ENCODE peak calls at places on chromosomes 4 and X, in five cellular contexts. L is fibroblast of lung, N is IMR-90, H is GM23338, I is mammary epithelial cell. V is an unnamed sample.

GRCh38 chr4:96347582-96347981 is 507.7 kb downstream of the PDHA2 start:
- DNase-seq in H (no peak), L (no peak), N (no peak), I (peak), V (no peak)

GRCh38 chr4:83771113-83771705 is 235.3 kb downstream of the GPAT3 start:
- DNase-seq in N (peak), H (peak), I (peak), L (peak), V (peak)

GRCh38 chrX:55593296-55593695 is 29.9 kb upstream of the FOXR2 start:
- DNase-seq in I (no peak), H (no peak), L (no peak), N (no peak), V (no peak)

GRCh38 chrX:19964017-19964710 is 26.7 kb downstream of the BCLAF3 start:
- DNase-seq in L (no peak), I (peak), N (no peak), H (no peak), V (no peak)

GRCh38 chr4:48991357-48991756 is 5.3 kb downstream of the CWH43 start:
- DNase-seq in I (no peak), L (no peak), H (no peak), N (no peak), V (no peak)

GRCh38 chrX:51395807-51396728 is 63.4 kb downstream of the NUDT10 start:
- DNase-seq in I (no peak), H (peak), N (no peak), L (peak), V (no peak)

GRCh38 chr4:153750197-153750817 is 9.5 kb downstream of the RNF175 start:
- DNase-seq in H (peak), I (peak), L (peak), N (peak), V (peak)

GRCh38 chrX:133588827-133589226 is 173.5 kb upstream of the GPC4 start:
- DNase-seq in H (no peak), L (no peak), I (no peak), N (no peak), V (no peak)

GRCh38 chr4:126264839-126265238 is 950.1 kb downstream of the FAT4 start:
- DNase-seq in L (peak), H (no peak), N (peak), I (peak), V (no peak)

GRCh38 chr4:8846864-8847263 is 24.8 kb downstream of the HMX1 start:
- DNase-seq in N (no peak), I (no peak), L (no peak), H (no peak), V (no peak)

GRCh38 chr4:11634283-11634682 is 205.6 kb upstream of the HS3ST1 start:
- DNase-seq in L (no peak), H (no peak), N (no peak), I (peak), V (no peak)

GRCh38 chrX:21373637-21374162 is 518 bp upstream of the CNKSR2 start:
- DNase-seq in N (no peak), H (peak), L (no peak), I (no peak), V (peak)

GRCh38 chrX:148813422-148813821 is 313.0 kb downstream of the AFF2 start:
- DNase-seq in L (no peak), I (peak), H (no peak), N (no peak), V (no peak)

GRCh38 chr4:20287246-20287645 is 35.5 kb downstream of the SLIT2 start:
- DNase-seq in H (no peak), N (no peak), I (no peak), L (no peak), V (no peak)

GRCh38 chr4:61401771-61402170 is 201.6 kb downstream of the ADGRL3 start:
- DNase-seq in I (no peak), L (no peak), N (no peak), H (no peak), V (no peak)

GRCh38 chrX:111262086-111262485 is 8.2 kb downstream of the CAPN6 start:
- DNase-seq in N (no peak), I (no peak), H (no peak), L (no peak), V (no peak)

GRCh38 chr4:108649863-108650211 is 562 bp upstream of the OSTC start:
- DNase-seq in L (no peak), H (no peak), N (no peak), I (no peak), V (no peak)

GRCh38 chr4:15719506-15719905 is 16.6 kb downstream of the BST1 start:
- DNase-seq in L (peak), N (no peak), I (no peak), H (no peak), V (no peak)

GRCh38 chr4:10104211-10104990 is 12.2 kb downstream of the WDR1 start:
- DNase-seq in I (no peak), H (no peak), L (peak), N (no peak), V (peak)

GRCh38 chr4:153083447-153083921 is 120.8 kb upstream of the TRIM2 start:
- DNase-seq in I (peak), H (peak), L (peak), N (peak), V (peak)

GRCh38 chr4:184328022-184328736 is 110.5 kb upstream of the ENPP6 start:
- DNase-seq in H (no peak), I (peak), L (no peak), N (no peak), V (no peak)

GRCh38 chr4:177047851-177048174 is 255.1 kb upstream of the VEGFC start:
- DNase-seq in H (no peak), L (peak), I (peak), N (peak), V (no peak)

GRCh38 chrX:71184803-71185495 is 38.1 kb upstream of the GJB1 start:
- DNase-seq in I (no peak), N (no peak), H (no peak), L (no peak), V (no peak)

GRCh38 chr4:155604718-155605601 is 61.7 kb upstream of the GUCY1A1 start:
- DNase-seq in L (peak), I (peak), H (no peak), N (peak), V (no peak)

GRCh38 chr4:82223715-82224114 is 150.1 kb downstream of the HNRNPD start:
- DNase-seq in I (no peak), L (no peak), H (peak), N (no peak), V (no peak)

GRCh38 chr4:168920438-168921081 is 89.5 kb downstream of the CBR4 start:
- DNase-seq in L (no peak), N (no peak), H (no peak), I (no peak), V (no peak)
- H3K27ac ChIP-seq in L (no peak), N (no peak), H (peak), I (no peak), V (no peak)

GRCh38 chr4:77538144-77538543 is 67.5 kb upstream of the CXCL13 start:
- DNase-seq in N (peak), L (peak), I (peak), H (no peak), V (no peak)

GRCh38 chr4:77538574-77539157 is 67.0 kb upstream of the CXCL13 start:
- DNase-seq in H (no peak), I (peak), N (no peak), L (peak), V (no peak)
- H3K4me3 ChIP-seq in H (no peak), I (no peak), N (no peak), L (no peak), V (no peak)

DNA sequence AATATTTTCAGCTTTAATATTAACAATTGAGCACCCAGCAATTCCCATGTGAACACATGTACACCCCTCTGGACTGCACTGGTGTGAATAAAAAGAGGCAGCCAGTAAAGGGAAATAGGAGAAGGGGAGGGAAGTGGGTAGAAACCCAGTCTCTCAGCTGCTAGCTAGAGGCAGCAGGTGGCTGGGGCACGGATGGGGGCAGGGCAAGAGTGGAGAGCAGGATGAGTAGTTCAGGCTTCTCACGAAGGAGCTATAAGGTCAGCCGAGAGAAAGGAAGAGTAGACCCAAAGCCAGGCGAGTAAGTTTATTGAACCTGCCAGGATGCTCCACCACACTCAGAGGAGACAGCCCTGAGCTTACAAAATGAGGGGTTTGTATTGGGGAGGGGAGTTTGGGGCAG is 184.8 kb upstream of the MTMR8 start:
- DNase-seq in L (no peak), I (no peak), N (no peak), H (peak), V (peak)
- H2AFZ ChIP-seq in L (no peak), I (no peak), N (no peak), H (no peak), V (peak)

GRCh38 chrX:45765281-45765680 is 564.6 kb upstream of the DIPK2B start:
- DNase-seq in H (no peak), N (no peak), L (no peak), I (no peak), V (no peak)

GRCh38 chrX:45769919-45770582 is 569.4 kb upstream of the DIPK2B start:
- DNase-seq in I (peak), N (peak), L (peak), H (no peak), V (peak)

GRCh38 chrX:45765726-45766125 is 565.0 kb upstream of the DIPK2B start:
- DNase-seq in I (no peak), H (no peak), N (no peak), L (no peak), V (no peak)

GRCh38 chrX:45768666-45769065 is 568.0 kb upstream of the DIPK2B start:
- DNase-seq in L (no peak), I (no peak), H (no peak), N (no peak), V (no peak)

GRCh38 chrX:45767021-45767491 is 566.4 kb upstream of the DIPK2B start:
- DNase-seq in N (peak), I (peak), H (no peak), L (peak), V (no peak)
- H3K27ac ChIP-seq in N (peak), I (peak), H (no peak), L (peak), V (no peak)

GRCh38 chr4:109723110-109723509 is 6.8 kb downstream of the PLA2G12A start:
- DNase-seq in N (no peak), H (no peak), I (no peak), L (no peak), V (no peak)
- H3K4me3 ChIP-seq in N (no peak), H (no peak), I (no peak), L (no peak), V (no peak)

DNA sequence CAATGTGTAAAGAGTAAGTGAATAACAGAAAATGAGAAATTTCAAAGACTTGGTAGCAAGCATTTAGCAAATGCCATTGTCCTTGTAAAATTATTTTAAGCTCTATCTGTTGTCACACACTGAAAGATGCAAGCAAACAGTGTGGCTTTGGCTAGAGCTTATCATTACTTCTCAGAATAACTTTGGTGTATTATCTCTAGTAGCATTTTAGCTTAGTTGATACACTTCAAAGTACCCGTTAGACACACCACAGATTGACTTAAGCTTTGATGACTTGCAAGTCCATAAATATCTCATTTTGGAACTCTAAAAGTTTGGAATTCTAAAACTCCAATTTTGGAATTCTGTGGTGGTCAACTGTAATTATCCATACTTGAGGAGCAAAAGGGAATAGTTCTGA is 98.6 kb downstream of the PDLIM5 start:
- DNase-seq in H (no peak), I (no peak), N (no peak), L (no peak), V (no peak)
- H2AFZ ChIP-seq in H (no peak), I (no peak), N (no peak), L (no peak), V (no peak)

GRCh38 chr4:6271206-6271605 is 1.6 kb downstream of the WFS1 start:
- DNase-seq in L (no peak), H (no peak), I (no peak), N (no peak), V (no peak)
- H3K27ac ChIP-seq in L (no peak), H (no peak), I (no peak), N (no peak), V (no peak)

DNA sequence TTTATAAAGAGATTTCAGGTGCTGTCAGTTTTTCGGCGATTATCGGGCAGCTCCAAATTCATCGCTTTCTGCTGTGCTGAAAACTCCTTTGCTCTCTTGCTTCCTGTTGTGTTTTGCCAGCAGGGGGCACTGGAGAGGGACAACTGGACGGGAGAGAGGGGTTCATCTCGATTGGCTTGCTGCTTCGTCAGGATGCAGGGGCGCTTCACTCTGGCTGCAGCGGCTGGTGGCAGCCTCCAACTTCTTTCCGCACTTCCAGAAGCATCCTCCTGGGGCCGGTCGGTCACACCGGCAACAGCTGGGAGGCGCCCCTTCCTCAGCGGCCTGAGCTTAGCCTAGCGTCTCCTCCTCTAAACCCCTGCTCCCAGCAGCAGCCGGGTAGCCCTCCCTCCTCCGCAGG is 29.5 kb downstream of the MSL3 start:
- DNase-seq in L (peak), I (no peak), H (peak), N (peak), V (peak)
- H3K4me3 ChIP-seq in L (no peak), I (no peak), H (no peak), N (peak), V (no peak)